ENCODE peak calls at places on chromosomes 2 and 18, in nine cellular contexts. One of them, this sample, is unnamed.

GRCh38 chr2:188410504-188411235 is 119.0 kb downstream of the GULP1 start:
- DNase-seq in effector memory CD8-positive, alpha-beta T cell: no peak
- DNase-seq in GM04503: no peak
- DNase-seq in naive B cell: no peak
- DNase-seq in ecto neural progenitor cell: no peak
- DNase-seq in NCI-H1694 treated with DMSO at 0.1 percent for 48 hours: no peak
- DNase-seq in activated T-cell treated with anti-CD3 and anti-CD28 coated beads, Interleukin-2, amount 50 U/mL, for 72 hours: no peak
- DNase-seq in brain microvascular endothelial cell: no peak
- DNase-seq in stimulated activated CD4-positive, alpha-beta T cell treated with anti-CD3 and anti-CD28 coated beads, Interleukin-1b, Interleukin-23, amount 100 ng/mL, for 24 hours: no peak
- DNase-seq in this sample: no peak

GRCh38 chr2:65345626-65346025 is 86.8 kb downstream of the SPRED2 start:
- DNase-seq in effector memory CD8-positive, alpha-beta T cell: no peak
- DNase-seq in GM04503: peak; percentile 44
- DNase-seq in naive B cell: no peak
- DNase-seq in ecto neural progenitor cell: no peak
- DNase-seq in NCI-H1694 treated with DMSO at 0.1 percent for 48 hours: no peak
- DNase-seq in activated T-cell treated with anti-CD3 and anti-CD28 coated beads, Interleukin-2, amount 50 U/mL, for 72 hours: no peak
- DNase-seq in brain microvascular endothelial cell: no peak
- DNase-seq in stimulated activated CD4-positive, alpha-beta T cell treated with anti-CD3 and anti-CD28 coated beads, Interleukin-1b, Interleukin-23, amount 100 ng/mL, for 24 hours: no peak
- DNase-seq in this sample: no peak

GRCh38 chr18:75823376-75823950 is 396.0 kb upstream of the SMIM21 start:
- DNase-seq in effector memory CD8-positive, alpha-beta T cell: no peak
- DNase-seq in GM04503: no peak
- DNase-seq in naive B cell: no peak
- DNase-seq in ecto neural progenitor cell: no peak
- DNase-seq in NCI-H1694 treated with DMSO at 0.1 percent for 48 hours: no peak
- DNase-seq in activated T-cell treated with anti-CD3 and anti-CD28 coated beads, Interleukin-2, amount 50 U/mL, for 72 hours: no peak
- DNase-seq in brain microvascular endothelial cell: no peak
- DNase-seq in stimulated activated CD4-positive, alpha-beta T cell treated with anti-CD3 and anti-CD28 coated beads, Interleukin-1b, Interleukin-23, amount 100 ng/mL, for 24 hours: no peak
- DNase-seq in this sample: no peak

GRCh38 chr2:210227689-210228088 is 2.4 kb upstream of the ACADL start:
- DNase-seq in effector memory CD8-positive, alpha-beta T cell: no peak
- DNase-seq in GM04503: no peak
- DNase-seq in naive B cell: no peak
- DNase-seq in ecto neural progenitor cell: no peak
- DNase-seq in NCI-H1694 treated with DMSO at 0.1 percent for 48 hours: no peak
- DNase-seq in activated T-cell treated with anti-CD3 and anti-CD28 coated beads, Interleukin-2, amount 50 U/mL, for 72 hours: no peak
- DNase-seq in brain microvascular endothelial cell: no peak
- DNase-seq in stimulated activated CD4-positive, alpha-beta T cell treated with anti-CD3 and anti-CD28 coated beads, Interleukin-1b, Interleukin-23, amount 100 ng/mL, for 24 hours: no peak
- DNase-seq in this sample: no peak

GRCh38 chr2:165474621-165475269 is 5.2 kb downstream of the CSRNP3 start:
- DNase-seq in effector memory CD8-positive, alpha-beta T cell: no peak
- DNase-seq in GM04503: no peak
- DNase-seq in naive B cell: no peak
- DNase-seq in ecto neural progenitor cell: no peak
- DNase-seq in NCI-H1694 treated with DMSO at 0.1 percent for 48 hours: peak; percentile 66
- DNase-seq in activated T-cell treated with anti-CD3 and anti-CD28 coated beads, Interleukin-2, amount 50 U/mL, for 72 hours: no peak
- DNase-seq in brain microvascular endothelial cell: no peak
- DNase-seq in stimulated activated CD4-positive, alpha-beta T cell treated with anti-CD3 and anti-CD28 coated beads, Interleukin-1b, Interleukin-23, amount 100 ng/mL, for 24 hours: no peak
- DNase-seq in this sample: no peak

GRCh38 chr2:206361407-206362045 is 81.8 kb upstream of the ADAM23 start:
- DNase-seq in effector memory CD8-positive, alpha-beta T cell: no peak
- DNase-seq in GM04503: no peak
- DNase-seq in naive B cell: no peak
- DNase-seq in ecto neural progenitor cell: no peak
- DNase-seq in NCI-H1694 treated with DMSO at 0.1 percent for 48 hours: no peak
- DNase-seq in activated T-cell treated with anti-CD3 and anti-CD28 coated beads, Interleukin-2, amount 50 U/mL, for 72 hours: peak; percentile 51
- DNase-seq in brain microvascular endothelial cell: no peak
- DNase-seq in stimulated activated CD4-positive, alpha-beta T cell treated with anti-CD3 and anti-CD28 coated beads, Interleukin-1b, Interleukin-23, amount 100 ng/mL, for 24 hours: no peak
- DNase-seq in this sample: no peak

GRCh38 chr18:9742588-9743131 is 34.6 kb downstream of the RAB31 start:
- DNase-seq in effector memory CD8-positive, alpha-beta T cell: no peak
- DNase-seq in GM04503: no peak
- DNase-seq in naive B cell: no peak
- DNase-seq in ecto neural progenitor cell: no peak
- DNase-seq in NCI-H1694 treated with DMSO at 0.1 percent for 48 hours: no peak
- DNase-seq in activated T-cell treated with anti-CD3 and anti-CD28 coated beads, Interleukin-2, amount 50 U/mL, for 72 hours: no peak
- DNase-seq in brain microvascular endothelial cell: peak; percentile 46
- DNase-seq in stimulated activated CD4-positive, alpha-beta T cell treated with anti-CD3 and anti-CD28 coated beads, Interleukin-1b, Interleukin-23, amount 100 ng/mL, for 24 hours: no peak
- DNase-seq in this sample: no peak

GRCh38 chr2:4690913-4691312 is 987.5 kb downstream of the DCDC2C start:
- DNase-seq in effector memory CD8-positive, alpha-beta T cell: no peak
- DNase-seq in GM04503: no peak
- DNase-seq in naive B cell: no peak
- DNase-seq in ecto neural progenitor cell: no peak
- DNase-seq in NCI-H1694 treated with DMSO at 0.1 percent for 48 hours: no peak
- DNase-seq in activated T-cell treated with anti-CD3 and anti-CD28 coated beads, Interleukin-2, amount 50 U/mL, for 72 hours: no peak
- DNase-seq in brain microvascular endothelial cell: no peak
- DNase-seq in stimulated activated CD4-positive, alpha-beta T cell treated with anti-CD3 and anti-CD28 coated beads, Interleukin-1b, Interleukin-23, amount 100 ng/mL, for 24 hours: no peak
- DNase-seq in this sample: no peak

GRCh38 chr18:37565138-37565984 is at the start of gene CELF4:
- DNase-seq in effector memory CD8-positive, alpha-beta T cell: no peak
- DNase-seq in GM04503: no peak
- DNase-seq in naive B cell: no peak
- DNase-seq in ecto neural progenitor cell: no peak
- DNase-seq in NCI-H1694 treated with DMSO at 0.1 percent for 48 hours: peak; percentile 40
- DNase-seq in activated T-cell treated with anti-CD3 and anti-CD28 coated beads, Interleukin-2, amount 50 U/mL, for 72 hours: no peak
- DNase-seq in brain microvascular endothelial cell: no peak
- DNase-seq in stimulated activated CD4-positive, alpha-beta T cell treated with anti-CD3 and anti-CD28 coated beads, Interleukin-1b, Interleukin-23, amount 100 ng/mL, for 24 hours: no peak
- DNase-seq in this sample: peak; percentile 64